ENCODE peak calls at places on chromosomes 1 and 21, in ten cellular contexts. C is lower lobe of right lung, K is OCI-LY7, Y is mammary epithelial cell, W is trophoblast cell, F is pancreas, E is suprapubic skin, G is body of pancreas, S is fibroblast of lung, I is stomach. M is an unnamed sample.

GRCh38 chr1:165911609-165912281 is 84.3 kb downstream of the UCK2 start:
- DNase-seq in G (no peak), F (no peak), S (no peak), K (no peak), W (no peak), E (no peak), I (no peak), Y (no peak), C (no peak), M (no peak)

GRCh38 chr1:31944205-31945089 is 6.3 kb upstream of the PTP4A2 start:
- DNase-seq in W (peak; percentile 70), E (peak; percentile 95), I (peak; percentile 86), K (peak; percentile 90), Y (no peak), F (peak; percentile 41), C (peak; percentile 95), S (peak; percentile 96), G (peak; percentile 68), M (peak; percentile 66)

GRCh38 chr1:53944469-53945182 is 873 bp downstream of the IFT25 start:
- DNase-seq in W (no peak), C (no peak), K (no peak), E (no peak), I (no peak), G (no peak), F (no peak), Y (peak; percentile 18), S (no peak), M (no peak)

GRCh38 chr1:214568328-214568727 is 16.9 kb upstream of the PTPN14 start:
- DNase-seq in F (no peak), C (no peak), W (no peak), E (no peak), I (no peak), K (no peak), S (peak; percentile 76), Y (no peak), G (no peak), M (no peak)

GRCh38 chr1:150022357-150022756 is 11.8 kb upstream of the OTUD7B start:
- DNase-seq in W (no peak), K (no peak), S (no peak), C (no peak), E (no peak), G (peak; percentile 23), Y (peak; percentile 24), F (no peak), I (no peak), M (no peak)

GRCh38 chr1:211741116-211741515 is 65.7 kb upstream of the NEK2 start:
- DNase-seq in K (no peak), S (no peak), W (no peak), I (no peak), Y (no peak), F (no peak), C (no peak), E (no peak), G (no peak), M (no peak)

GRCh38 chr1:19759740-19760089 is 40.0 kb downstream of the TMCO4 start:
- DNase-seq in I (no peak), Y (peak; percentile 18), K (no peak), G (no peak), F (no peak), E (no peak), S (no peak), C (no peak), W (peak; percentile 53), M (no peak)

GRCh38 chr1:147892731-147893214 is 9.8 kb upstream of the GJA8 start:
- DNase-seq in K (peak; percentile 55), W (no peak), S (peak; percentile 73), E (no peak), G (peak; percentile 49), I (no peak), C (no peak), Y (peak; percentile 40), F (peak; percentile 8), M (peak; percentile 16)

GRCh38 chr1:150662811-150663210 is 33.4 kb upstream of the ENSA start:
- DNase-seq in I (no peak), C (no peak), K (no peak), E (no peak), W (no peak), G (no peak), F (no peak), Y (no peak), S (no peak), M (no peak)

GRCh38 chr1:12617511-12617900 is 504 bp downstream of the DHRS3 start:
- DNase-seq in S (no peak), K (no peak), W (peak; percentile 38), F (peak; percentile 73), G (peak; percentile 79), E (no peak), C (no peak), Y (peak; percentile 77), I (peak; percentile 55), M (peak; percentile 65)

GRCh38 chr1:116008651-116009380 is 32.5 kb downstream of the SLC22A15 start:
- DNase-seq in W (no peak), S (no peak), Y (no peak), F (no peak), K (no peak), E (no peak), I (no peak), C (no peak), G (peak; percentile 12), M (no peak)

GRCh38 chr1:44962729-44963128 is 23.7 kb downstream of the EIF2B3 start:
- DNase-seq in K (no peak), G (no peak), E (no peak), Y (no peak), C (no peak), W (no peak), I (no peak), F (no peak), S (no peak), M (no peak)

GRCh38 chr1:87515781-87516180 is 187.1 kb downstream of the LMO4 start:
- DNase-seq in W (no peak), G (no peak), E (no peak), Y (no peak), S (peak; percentile 27), I (no peak), F (no peak), C (no peak), K (no peak), M (no peak)

GRCh38 chr1:58861076-58861475 is 77.2 kb upstream of the JUN start:
- DNase-seq in C (no peak), K (no peak), E (no peak), G (no peak), F (no peak), Y (no peak), I (no peak), S (no peak), W (no peak), M (no peak)

GRCh38 chr1:18041107-18041506 is 66.5 kb upstream of the IGSF21 start:
- DNase-seq in F (no peak), I (no peak), S (no peak), K (peak; percentile 65), E (peak; percentile 64), C (no peak), Y (no peak), W (no peak), G (no peak), M (peak; percentile 20)

GRCh38 chr21:46083271-46084040 is 14.5 kb upstream of the COL6A2 start:
- DNase-seq in C (no peak), S (peak; percentile 30), K (no peak), F (no peak), I (no peak), Y (no peak), G (no peak), W (no peak), E (peak; percentile 73), M (no peak)

GRCh38 chr1:39110325-39110851 is 84.2 kb downstream of the NDUFS5 start:
- DNase-seq in I (no peak), W (peak; percentile 57), F (no peak), S (peak; percentile 84), Y (peak; percentile 80), C (no peak), G (no peak), K (no peak), E (no peak), M (no peak)

GRCh38 chr1:47824297-47824696 is 172.9 kb downstream of the TRABD2B start:
- DNase-seq in C (no peak), Y (no peak), G (no peak), F (no peak), E (no peak), I (no peak), S (no peak), W (no peak), K (no peak), M (no peak)
- H3K27ac ChIP-seq in C (no peak overlapping the region), Y (no peak overlapping the region), G (no peak overlapping the region), F (no peak overlapping the region), E (no peak overlapping the region), I (no peak overlapping the region), S (no peak overlapping the region), W (no peak overlapping the region), K (no peak overlapping the region), M (no peak overlapping the region)

GRCh38 chr21:41954654-41955499 is 1.1 kb upstream of the C2CD2 start:
- DNase-seq in C (no peak), W (no peak), G (no peak), I (no peak), F (no peak), S (no peak), E (no peak), K (no peak), Y (no peak), M (no peak)

GRCh38 chr21:41953249-41953830 is 478 bp downstream of the C2CD2 start:
- DNase-seq in S (no peak), F (peak; percentile 18), E (no peak), K (no peak), C (no peak), Y (peak; percentile 31), I (peak; percentile 30), G (no peak), W (no peak), M (no peak)

GRCh38 chr21:41952568-41953248 is 1.1 kb downstream of the C2CD2 start:
- DNase-seq in E (no peak), G (no peak), Y (peak; percentile 24), K (no peak), W (no peak), F (no peak), C (no peak), I (no peak), S (no peak), M (no peak)

GRCh38 chr21:41955516-41955915 is 1.7 kb upstream of the C2CD2 start:
- DNase-seq in F (no peak), E (no peak), K (no peak), I (no peak), G (no peak), W (no peak), S (no peak), C (no peak), Y (no peak), M (no peak)

GRCh38 chr21:41953831-41954653 is at the start of gene C2CD2:
- DNase-seq in I (peak; percentile 72), Y (peak; percentile 50), S (peak; percentile 71), G (peak; percentile 65), K (no peak), F (peak; percentile 63), E (no peak), W (peak; percentile 29), C (peak; percentile 78), M (no peak)
- H3K4me1 ChIP-seq in I (peaks cover 64% of the 10 kb centered on the region), Y (peaks cover 46% of the 10 kb centered on the region), S (peaks cover 19% of the 10 kb centered on the region), G (peaks cover 33% of the 10 kb centered on the region), K (peaks cover 17% of the 10 kb centered on the region), F (peaks cover 2% of the 10 kb centered on the region), E (peaks cover 57% of the 10 kb centered on the region), W (peaks cover 33% of the 10 kb centered on the region), C (peaks cover 37% of the 10 kb centered on the region), M (peaks cover 14% of the 10 kb centered on the region)

GRCh38 chr1:235902638-235903542 is 36.2 kb upstream of the LYST start:
- DNase-seq in G (no peak), Y (peak; percentile 93), W (no peak), S (peak; percentile 65), C (peak; percentile 77), I (peak; percentile 67), F (no peak), K (no peak), E (no peak), M (peak; percentile 83)
- H3K27ac ChIP-seq in G (no peak overlapping the region), Y (peak overlapping the region; percentile 55), W (no peak overlapping the region), S (no peak overlapping the region), C (no peak overlapping the region), I (peak overlapping the region; percentile 43), F (no peak overlapping the region), K (no peak overlapping the region), E (no peak overlapping the region), M (peak overlapping the region; percentile 23)

GRCh38 chr1:94648225-94649007 is 106.9 kb upstream of the F3 start:
- DNase-seq in K (no peak), F (peak; percentile 87), I (peak; percentile 68), C (peak; percentile 54), W (peak; percentile 73), Y (peak; percentile 98), E (peak; percentile 84), S (peak; percentile 99), G (peak; percentile 91), M (peak; percentile 85)
- H3K4me1 ChIP-seq in K (no peaks in the 10 kb centered on the region), F (peaks cover 9% of the 10 kb centered on the region), I (peaks cover 21% of the 10 kb centered on the region), C (peaks cover 8% of the 10 kb centered on the region), W (peaks cover 15% of the 10 kb centered on the region), Y (peaks cover 61% of the 10 kb centered on the region), E (peaks cover 10% of the 10 kb centered on the region), S (peaks cover 26% of the 10 kb centered on the region), G (peaks cover 19% of the 10 kb centered on the region), M (no peaks in the 10 kb centered on the region)

M was measured in prostate gland.